ENCODE peak calls at places on chromosomes 16 and 17, in six cellular contexts. L is Right ventricle myocardium inferior; C is left lobe of liver; K is T-cell; S is activated T-cell treated with anti-CD3 and anti-CD28 coated beads, Interleukin-2, amount 50 U/mL, for 4 hours; T is activated T-helper 17 cell treated with anti-CD3 and anti-CD28 coated beads, Interleukin-2, amount 50 U/mL, for 72 hours. B is an unnamed sample.

GRCh38 chr16:28237754-28238357 is 26.1 kb upstream of the XPO6 start:
- ATAC-seq in L (no peak), C (no peak), K (no peak), S (no peak), T (no peak), B (no peak)

GRCh38 chr16:20671903-20672302 is 25.6 kb downstream of the ACSM1 start:
- ATAC-seq in L (no peak), C (no peak), K (no peak), S (no peak), T (no peak), B (no peak)

GRCh38 chr16:69017036-69017783 is 88.2 kb upstream of the HAS3 start:
- ATAC-seq in L (no peak), C (peak), K (no peak), S (no peak), T (peak), B (no peak)

GRCh38 chr17:63945851-63946439 is 13.8 kb upstream of the CD79B start:
- ATAC-seq in L (no peak), C (no peak), K (no peak), S (no peak), T (no peak), B (peak)

GRCh38 chr17:50219345-50219744 is 17.9 kb upstream of the COL1A1 start:
- ATAC-seq in L (no peak), C (no peak), K (no peak), S (no peak), T (no peak), B (no peak)

GRCh38 chr16:86059253-86060171 is 160.6 kb downstream of the IRF8 start:
- ATAC-seq in L (peak), C (peak), K (no peak), S (no peak), T (no peak), B (no peak)

GRCh38 chr17:4541041-4541327 is 14.2 kb downstream of the MYBBP1A start:
- ATAC-seq in L (no peak), C (no peak), K (no peak), S (no peak), T (no peak), B (no peak)

GRCh38 chr17:44820631-44821196 is 9.4 kb downstream of the GJC1 start:
- ATAC-seq in L (no peak), C (no peak), K (no peak), S (no peak), T (no peak), B (no peak)

GRCh38 chr16:84194018-84194417 is 3.1 kb downstream of the ADAD2 start:
- ATAC-seq in L (no peak), C (no peak), K (peak), S (peak), T (no peak), B (no peak)

GRCh38 chr17:64067642-64068041 is 47.2 kb upstream of the ICAM2 start:
- ATAC-seq in L (no peak), C (no peak), K (no peak), S (no peak), T (peak), B (no peak)

GRCh38 chr16:29806096-29806579 is at the start of gene MAZ:
- ATAC-seq in L (no peak), C (peak), K (peak), S (peak), T (no peak), B (peak)

GRCh38 chr17:39820541-39820940 is 43.6 kb downstream of the IKZF3 start:
- ATAC-seq in L (no peak), C (no peak), K (no peak), S (no peak), T (peak), B (no peak)

GRCh38 chr17:10177921-10178788 is 20.3 kb downstream of the GAS7 start:
- ATAC-seq in L (peak), C (no peak), K (no peak), S (no peak), T (no peak), B (no peak)

GRCh38 chr17:45697076-45697475 is 87.0 kb upstream of the CRHR1 start:
- ATAC-seq in L (no peak), C (no peak), K (no peak), S (no peak), T (no peak), B (no peak)

GRCh38 chr16:48158296-48158695 is 2.5 kb upstream of the ABCC12 start:
- ATAC-seq in L (no peak), C (no peak), K (no peak), S (peak), T (peak), B (peak)

GRCh38 chr17:56481654-56482053 is 111.8 kb upstream of the NOG start:
- ATAC-seq in L (no peak), C (no peak), K (no peak), S (no peak), T (no peak), B (no peak)